ENCODE peak calls at places on chromosomes 13 and 19, in eight cellular contexts. E, S, J, K, L, Q, M and G are unnamed samples.

GRCh38 chr13:44140146-44140545 is 233.5 kb upstream of the SERP2 start:
- DNase-seq in K (no peak), J (no peak), E (no peak), S (no peak), M (no peak), L (no peak), Q (no peak), G (peak; percentile 26)

GRCh38 chr13:114119196-114119595 is 13.2 kb downstream of the RASA3 start:
- DNase-seq in M (peak; percentile 56), J (no peak), K (no peak), S (peak; percentile 97), E (peak; percentile 81), Q (peak; percentile 99), L (no peak), G (peak; percentile 91)

GRCh38 chr13:112894673-112895481 is 74.1 kb upstream of the MCF2L start:
- DNase-seq in Q (no peak), L (no peak), J (no peak), M (peak; percentile 69), E (no peak), S (no peak), K (no peak), G (peak; percentile 88)

GRCh38 chr19:51059715-51060114 is 5.2 kb downstream of the KLK13 start:
- DNase-seq in Q (no peak), J (no peak), L (no peak), E (no peak), M (no peak), K (no peak), S (no peak), G (no peak)

GRCh38 chr13:39047560-39047959 is 9.3 kb downstream of the NHLRC3 start:
- DNase-seq in E (no peak), M (no peak), K (no peak), J (no peak), S (no peak), L (no peak), Q (no peak), G (peak; percentile 71)

GRCh38 chr19:43562698-43563241 is 12.6 kb downstream of the XRCC1 start:
- DNase-seq in M (peak; percentile 92), J (peak; percentile 72), K (peak; percentile 76), L (peak; percentile 63), E (peak; percentile 33), S (peak; percentile 94), Q (peak; percentile 88), G (no peak)

GRCh38 chr13:40576369-40576768 is 90.1 kb downstream of the FOXO1 start:
- DNase-seq in Q (no peak), J (no peak), M (no peak), E (no peak), L (no peak), S (no peak), K (no peak), G (no peak)

GRCh38 chr13:30307194-30307965 is at the start of gene KATNAL1:
- DNase-seq in E (peak; percentile 50), J (peak; percentile 49), S (peak; percentile 74), Q (peak; percentile 83), L (peak; percentile 66), M (peak; percentile 91), K (no peak), G (peak; percentile 91)

GRCh38 chr13:46552888-46553520 is at the start of gene LRCH1:
- DNase-seq in M (peak; percentile 95), K (no peak), J (peak; percentile 76), Q (peak; percentile 94), L (peak; percentile 74), S (peak; percentile 95), E (peak; percentile 56), G (peak; percentile 93)